ENCODE peak calls at places on chromosomes 13 and 19, in eight cellular contexts. One of them, this sample, is unnamed.

GRCh38 chr13:40595693-40596092 is 70.7 kb downstream of the FOXO1 start:
- DNase-seq in stimulated activated CD8-positive, alpha-beta memory T cell treated with anti-CD3 and anti-CD28 coated beads, Interleukin-15, amount 100 ng/mL, for 4 hours: no peak
- DNase-seq in heart right ventricle: no peak
- DNase-seq in psoas muscle: no peak
- DNase-seq in NCI-H748 treated with DMSO at 0.1 percent for 48 hours: no peak
- DNase-seq in OCI-LY7: no peak
- DNase-seq in kidney tubule cell: peak
- DNase-seq in NCI-H1436: no peak
- DNase-seq in this sample: no peak

GRCh38 chr13:38804536-38804935 is 117.7 kb downstream of the FREM2 start:
- DNase-seq in NCI-H748 treated with DMSO at 0.1 percent for 48 hours: no peak
- DNase-seq in kidney tubule cell: peak
- DNase-seq in heart right ventricle: no peak
- DNase-seq in OCI-LY7: no peak
- DNase-seq in NCI-H1436: no peak
- DNase-seq in psoas muscle: no peak
- DNase-seq in stimulated activated CD8-positive, alpha-beta memory T cell treated with anti-CD3 and anti-CD28 coated beads, Interleukin-15, amount 100 ng/mL, for 4 hours: no peak
- DNase-seq in this sample: no peak

GRCh38 chr19:2345794-2346663 is 14.0 kb upstream of the TMPRSS9 start:
- DNase-seq in NCI-H748 treated with DMSO at 0.1 percent for 48 hours: peak
- DNase-seq in OCI-LY7: no peak
- DNase-seq in psoas muscle: no peak
- DNase-seq in stimulated activated CD8-positive, alpha-beta memory T cell treated with anti-CD3 and anti-CD28 coated beads, Interleukin-15, amount 100 ng/mL, for 4 hours: no peak
- DNase-seq in kidney tubule cell: no peak
- DNase-seq in NCI-H1436: no peak
- DNase-seq in heart right ventricle: no peak
- DNase-seq in this sample: peak

GRCh38 chr19:38929929-38930775 is at the start of gene SARS2:
- DNase-seq in heart right ventricle: peak
- DNase-seq in kidney tubule cell: peak
- DNase-seq in psoas muscle: peak
- DNase-seq in OCI-LY7: peak
- DNase-seq in stimulated activated CD8-positive, alpha-beta memory T cell treated with anti-CD3 and anti-CD28 coated beads, Interleukin-15, amount 100 ng/mL, for 4 hours: peak
- DNase-seq in NCI-H748 treated with DMSO at 0.1 percent for 48 hours: peak
- DNase-seq in NCI-H1436: peak
- DNase-seq in this sample: peak

GRCh38 chr13:33490461-33491327 is 205.1 kb upstream of the STARD13 start:
- DNase-seq in psoas muscle: no peak
- DNase-seq in NCI-H748 treated with DMSO at 0.1 percent for 48 hours: no peak
- DNase-seq in stimulated activated CD8-positive, alpha-beta memory T cell treated with anti-CD3 and anti-CD28 coated beads, Interleukin-15, amount 100 ng/mL, for 4 hours: no peak
- DNase-seq in kidney tubule cell: peak
- DNase-seq in heart right ventricle: no peak
- DNase-seq in OCI-LY7: no peak
- DNase-seq in NCI-H1436: no peak
- DNase-seq in this sample: no peak

GRCh38 chr13:34967851-34968562 is 25.9 kb downstream of the NBEA start:
- DNase-seq in heart right ventricle: no peak
- DNase-seq in NCI-H1436: no peak
- DNase-seq in NCI-H748 treated with DMSO at 0.1 percent for 48 hours: peak
- DNase-seq in OCI-LY7: no peak
- DNase-seq in kidney tubule cell: peak
- DNase-seq in psoas muscle: no peak
- DNase-seq in stimulated activated CD8-positive, alpha-beta memory T cell treated with anti-CD3 and anti-CD28 coated beads, Interleukin-15, amount 100 ng/mL, for 4 hours: no peak
- DNase-seq in this sample: peak

GRCh38 chr19:45451181-45451849 is 16.5 kb upstream of the FOSB start:
- DNase-seq in NCI-H748 treated with DMSO at 0.1 percent for 48 hours: no peak
- DNase-seq in stimulated activated CD8-positive, alpha-beta memory T cell treated with anti-CD3 and anti-CD28 coated beads, Interleukin-15, amount 100 ng/mL, for 4 hours: no peak
- DNase-seq in psoas muscle: peak
- DNase-seq in NCI-H1436: no peak
- DNase-seq in OCI-LY7: peak
- DNase-seq in kidney tubule cell: peak
- DNase-seq in heart right ventricle: no peak
- DNase-seq in this sample: no peak

GRCh38 chr13:45055198-45055901 is 65.0 kb upstream of the GTF2F2 start:
- DNase-seq in kidney tubule cell: peak
- DNase-seq in NCI-H1436: no peak
- DNase-seq in heart right ventricle: no peak
- DNase-seq in NCI-H748 treated with DMSO at 0.1 percent for 48 hours: no peak
- DNase-seq in psoas muscle: no peak
- DNase-seq in stimulated activated CD8-positive, alpha-beta memory T cell treated with anti-CD3 and anti-CD28 coated beads, Interleukin-15, amount 100 ng/mL, for 4 hours: peak
- DNase-seq in OCI-LY7: no peak
- DNase-seq in this sample: no peak

GRCh38 chr19:39924389-39924788 is 10.0 kb downstream of the FCGBP start:
- DNase-seq in stimulated activated CD8-positive, alpha-beta memory T cell treated with anti-CD3 and anti-CD28 coated beads, Interleukin-15, amount 100 ng/mL, for 4 hours: no peak
- DNase-seq in heart right ventricle: no peak
- DNase-seq in kidney tubule cell: no peak
- DNase-seq in OCI-LY7: no peak
- DNase-seq in NCI-H1436: no peak
- DNase-seq in NCI-H748 treated with DMSO at 0.1 percent for 48 hours: no peak
- DNase-seq in psoas muscle: no peak
- DNase-seq in this sample: no peak

GRCh38 chr19:5130371-5131030 is 161.6 kb downstream of the KDM4B start:
- DNase-seq in kidney tubule cell: no peak
- DNase-seq in OCI-LY7: peak
- DNase-seq in NCI-H1436: no peak
- DNase-seq in heart right ventricle: no peak
- DNase-seq in psoas muscle: no peak
- DNase-seq in stimulated activated CD8-positive, alpha-beta memory T cell treated with anti-CD3 and anti-CD28 coated beads, Interleukin-15, amount 100 ng/mL, for 4 hours: peak
- DNase-seq in NCI-H748 treated with DMSO at 0.1 percent for 48 hours: no peak
- DNase-seq in this sample: no peak

GRCh38 chr13:94318418-94318817 is 161.1 kb downstream of the DCT start:
- DNase-seq in NCI-H1436: no peak
- DNase-seq in psoas muscle: no peak
- DNase-seq in NCI-H748 treated with DMSO at 0.1 percent for 48 hours: no peak
- DNase-seq in kidney tubule cell: no peak
- DNase-seq in heart right ventricle: no peak
- DNase-seq in OCI-LY7: no peak
- DNase-seq in stimulated activated CD8-positive, alpha-beta memory T cell treated with anti-CD3 and anti-CD28 coated beads, Interleukin-15, amount 100 ng/mL, for 4 hours: no peak
- DNase-seq in this sample: no peak

GRCh38 chr13:107466326-107466725 is 749.0 kb downstream of the LIG4 start:
- DNase-seq in psoas muscle: no peak
- DNase-seq in NCI-H748 treated with DMSO at 0.1 percent for 48 hours: no peak
- DNase-seq in stimulated activated CD8-positive, alpha-beta memory T cell treated with anti-CD3 and anti-CD28 coated beads, Interleukin-15, amount 100 ng/mL, for 4 hours: no peak
- DNase-seq in kidney tubule cell: peak
- DNase-seq in heart right ventricle: no peak
- DNase-seq in NCI-H1436: no peak
- DNase-seq in OCI-LY7: no peak
- DNase-seq in this sample: no peak

GRCh38 chr19:39765091-39766076 is 13.3 kb upstream of the LEUTX start:
- DNase-seq in kidney tubule cell: peak
- DNase-seq in NCI-H748 treated with DMSO at 0.1 percent for 48 hours: peak
- DNase-seq in stimulated activated CD8-positive, alpha-beta memory T cell treated with anti-CD3 and anti-CD28 coated beads, Interleukin-15, amount 100 ng/mL, for 4 hours: no peak
- DNase-seq in heart right ventricle: no peak
- DNase-seq in psoas muscle: peak
- DNase-seq in NCI-H1436: no peak
- DNase-seq in OCI-LY7: peak
- DNase-seq in this sample: peak

GRCh38 chr19:18070181-18070580 is 16.6 kb downstream of the IL12RB1 start:
- DNase-seq in OCI-LY7: no peak
- DNase-seq in kidney tubule cell: no peak
- DNase-seq in heart right ventricle: no peak
- DNase-seq in psoas muscle: no peak
- DNase-seq in NCI-H748 treated with DMSO at 0.1 percent for 48 hours: no peak
- DNase-seq in stimulated activated CD8-positive, alpha-beta memory T cell treated with anti-CD3 and anti-CD28 coated beads, Interleukin-15, amount 100 ng/mL, for 4 hours: no peak
- DNase-seq in NCI-H1436: no peak
- DNase-seq in this sample: no peak

GRCh38 chr13:90968510-90968909 is 379.0 kb upstream of the MIR17HG start:
- DNase-seq in stimulated activated CD8-positive, alpha-beta memory T cell treated with anti-CD3 and anti-CD28 coated beads, Interleukin-15, amount 100 ng/mL, for 4 hours: no peak
- DNase-seq in kidney tubule cell: peak
- DNase-seq in OCI-LY7: peak
- DNase-seq in NCI-H748 treated with DMSO at 0.1 percent for 48 hours: peak
- DNase-seq in NCI-H1436: no peak
- DNase-seq in psoas muscle: no peak
- DNase-seq in heart right ventricle: no peak
- DNase-seq in this sample: peak

GRCh38 chr13:51385114-51385513 is 45.6 kb downstream of the SERPINE3 start:
- DNase-seq in psoas muscle: no peak
- DNase-seq in kidney tubule cell: no peak
- DNase-seq in NCI-H748 treated with DMSO at 0.1 percent for 48 hours: no peak
- DNase-seq in NCI-H1436: no peak
- DNase-seq in heart right ventricle: no peak
- DNase-seq in OCI-LY7: no peak
- DNase-seq in stimulated activated CD8-positive, alpha-beta memory T cell treated with anti-CD3 and anti-CD28 coated beads, Interleukin-15, amount 100 ng/mL, for 4 hours: no peak
- DNase-seq in this sample: no peak

GRCh38 chr19:18856385-18857126 is 24.8 kb downstream of the UPF1 start:
- DNase-seq in NCI-H1436: no peak
- DNase-seq in psoas muscle: peak
- DNase-seq in OCI-LY7: no peak
- DNase-seq in NCI-H748 treated with DMSO at 0.1 percent for 48 hours: no peak
- DNase-seq in kidney tubule cell: peak
- DNase-seq in stimulated activated CD8-positive, alpha-beta memory T cell treated with anti-CD3 and anti-CD28 coated beads, Interleukin-15, amount 100 ng/mL, for 4 hours: no peak
- DNase-seq in heart right ventricle: no peak
- DNase-seq in this sample: no peak

GRCh38 chr13:23752111-23753001 is 136.8 kb downstream of the MIPEP start:
- DNase-seq in kidney tubule cell: no peak
- DNase-seq in NCI-H1436: no peak
- DNase-seq in NCI-H748 treated with DMSO at 0.1 percent for 48 hours: no peak
- DNase-seq in OCI-LY7: peak
- DNase-seq in psoas muscle: no peak
- DNase-seq in heart right ventricle: no peak
- DNase-seq in stimulated activated CD8-positive, alpha-beta memory T cell treated with anti-CD3 and anti-CD28 coated beads, Interleukin-15, amount 100 ng/mL, for 4 hours: no peak
- DNase-seq in this sample: no peak

GRCh38 chr19:3732108-3732507 is 23.9 kb downstream of the TJP3 start:
- DNase-seq in NCI-H1436: no peak
- DNase-seq in NCI-H748 treated with DMSO at 0.1 percent for 48 hours: no peak
- DNase-seq in OCI-LY7: no peak
- DNase-seq in heart right ventricle: no peak
- DNase-seq in psoas muscle: no peak
- DNase-seq in stimulated activated CD8-positive, alpha-beta memory T cell treated with anti-CD3 and anti-CD28 coated beads, Interleukin-15, amount 100 ng/mL, for 4 hours: no peak
- DNase-seq in kidney tubule cell: no peak
- DNase-seq in this sample: no peak

GRCh38 chr13:42102961-42103688 is 54.7 kb downstream of the DGKH start:
- DNase-seq in heart right ventricle: no peak
- DNase-seq in NCI-H748 treated with DMSO at 0.1 percent for 48 hours: no peak
- DNase-seq in NCI-H1436: no peak
- DNase-seq in OCI-LY7: no peak
- DNase-seq in psoas muscle: no peak
- DNase-seq in kidney tubule cell: peak
- DNase-seq in stimulated activated CD8-positive, alpha-beta memory T cell treated with anti-CD3 and anti-CD28 coated beads, Interleukin-15, amount 100 ng/mL, for 4 hours: no peak
- DNase-seq in this sample: no peak

GRCh38 chr13:97191143-97191542 is 31.0 kb upstream of the MBNL2 start:
- DNase-seq in psoas muscle: no peak
- DNase-seq in NCI-H1436: no peak
- DNase-seq in heart right ventricle: no peak
- DNase-seq in NCI-H748 treated with DMSO at 0.1 percent for 48 hours: no peak
- DNase-seq in stimulated activated CD8-positive, alpha-beta memory T cell treated with anti-CD3 and anti-CD28 coated beads, Interleukin-15, amount 100 ng/mL, for 4 hours: no peak
- DNase-seq in OCI-LY7: no peak
- DNase-seq in kidney tubule cell: no peak
- DNase-seq in this sample: peak

GRCh38 chr19:49916839-49917733 is 11.9 kb upstream of the ATF5 start:
- DNase-seq in NCI-H1436: no peak
- DNase-seq in kidney tubule cell: no peak
- DNase-seq in psoas muscle: no peak
- DNase-seq in OCI-LY7: no peak
- DNase-seq in heart right ventricle: no peak
- DNase-seq in stimulated activated CD8-positive, alpha-beta memory T cell treated with anti-CD3 and anti-CD28 coated beads, Interleukin-15, amount 100 ng/mL, for 4 hours: no peak
- DNase-seq in NCI-H748 treated with DMSO at 0.1 percent for 48 hours: no peak
- DNase-seq in this sample: no peak

GRCh38 chr13:50387124-50387581 is 371.9 kb downstream of the KCNRG start:
- DNase-seq in heart right ventricle: peak
- DNase-seq in NCI-H748 treated with DMSO at 0.1 percent for 48 hours: peak
- DNase-seq in kidney tubule cell: peak
- DNase-seq in psoas muscle: peak
- DNase-seq in OCI-LY7: peak
- DNase-seq in NCI-H1436: peak
- DNase-seq in stimulated activated CD8-positive, alpha-beta memory T cell treated with anti-CD3 and anti-CD28 coated beads, Interleukin-15, amount 100 ng/mL, for 4 hours: peak
- DNase-seq in this sample: peak

GRCh38 chr19:1431759-1432506 is 6.3 kb upstream of the RPS15 start:
- DNase-seq in OCI-LY7: no peak
- DNase-seq in heart right ventricle: no peak
- DNase-seq in psoas muscle: no peak
- DNase-seq in stimulated activated CD8-positive, alpha-beta memory T cell treated with anti-CD3 and anti-CD28 coated beads, Interleukin-15, amount 100 ng/mL, for 4 hours: no peak
- DNase-seq in NCI-H748 treated with DMSO at 0.1 percent for 48 hours: no peak
- DNase-seq in kidney tubule cell: no peak
- DNase-seq in NCI-H1436: no peak
- DNase-seq in this sample: no peak

GRCh38 chr13:40483601-40484000 is 182.8 kb downstream of the FOXO1 start:
- DNase-seq in heart right ventricle: peak
- DNase-seq in NCI-H1436: no peak
- DNase-seq in stimulated activated CD8-positive, alpha-beta memory T cell treated with anti-CD3 and anti-CD28 coated beads, Interleukin-15, amount 100 ng/mL, for 4 hours: no peak
- DNase-seq in OCI-LY7: peak
- DNase-seq in NCI-H748 treated with DMSO at 0.1 percent for 48 hours: no peak
- DNase-seq in psoas muscle: no peak
- DNase-seq in kidney tubule cell: peak
- DNase-seq in this sample: peak

GRCh38 chr19:38513762-38514167 is 80.3 kb downstream of the RYR1 start:
- DNase-seq in psoas muscle: no peak
- DNase-seq in NCI-H1436: no peak
- DNase-seq in OCI-LY7: no peak
- DNase-seq in stimulated activated CD8-positive, alpha-beta memory T cell treated with anti-CD3 and anti-CD28 coated beads, Interleukin-15, amount 100 ng/mL, for 4 hours: no peak
- DNase-seq in kidney tubule cell: no peak
- DNase-seq in NCI-H748 treated with DMSO at 0.1 percent for 48 hours: no peak
- DNase-seq in heart right ventricle: no peak
- DNase-seq in this sample: no peak